ENCODE peak calls at places on chromosomes 2 and 18, in eight cellular contexts. One of them, this sample, is unnamed.

GRCh38 chr2:134917219-134917957 is 1.2 kb upstream of the CCNT2 start:
- DNase-seq in breast epithelium: no peak
- DNase-seq in GM12878: no peak
- DNase-seq in body of pancreas: peak; percentile 25
- DNase-seq in tibial artery: peak; percentile 23
- DNase-seq in CD8-positive, alpha-beta T cell: peak; percentile 53
- DNase-seq in IMR-90: no peak
- DNase-seq in BJ: no peak
- DNase-seq in this sample: peak; percentile 58

GRCh38 chr18:70004698-70005097 is 57.0 kb upstream of the CD226 start:
- DNase-seq in tibial artery: no peak
- DNase-seq in BJ: no peak
- DNase-seq in body of pancreas: no peak
- DNase-seq in GM12878: no peak
- DNase-seq in breast epithelium: no peak
- DNase-seq in IMR-90: peak; percentile 35
- DNase-seq in CD8-positive, alpha-beta T cell: no peak
- DNase-seq in this sample: no peak

GRCh38 chr18:33745396-33745795 is 167.4 kb downstream of the ASXL3 start:
- DNase-seq in IMR-90: no peak
- DNase-seq in tibial artery: no peak
- DNase-seq in BJ: no peak
- DNase-seq in body of pancreas: no peak
- DNase-seq in breast epithelium: no peak
- DNase-seq in GM12878: no peak
- DNase-seq in CD8-positive, alpha-beta T cell: no peak
- DNase-seq in this sample: no peak

GRCh38 chr2:205161156-205161555 is 521.1 kb upstream of the NRP2 start:
- DNase-seq in BJ: no peak
- DNase-seq in GM12878: no peak
- DNase-seq in CD8-positive, alpha-beta T cell: no peak
- DNase-seq in breast epithelium: no peak
- DNase-seq in body of pancreas: no peak
- DNase-seq in tibial artery: no peak
- DNase-seq in IMR-90: peak; percentile 26
- DNase-seq in this sample: no peak

GRCh38 chr18:23276456-23276855 is 141.2 kb downstream of the CABLES1 start:
- DNase-seq in GM12878: no peak
- DNase-seq in CD8-positive, alpha-beta T cell: no peak
- DNase-seq in tibial artery: no peak
- DNase-seq in body of pancreas: no peak
- DNase-seq in IMR-90: no peak
- DNase-seq in BJ: no peak
- DNase-seq in breast epithelium: no peak
- DNase-seq in this sample: no peak

GRCh38 chr2:20108655-20109396 is 57.4 kb upstream of the LAPTM4A start:
- DNase-seq in CD8-positive, alpha-beta T cell: no peak
- DNase-seq in BJ: no peak
- DNase-seq in breast epithelium: no peak
- DNase-seq in GM12878: no peak
- DNase-seq in body of pancreas: no peak
- DNase-seq in IMR-90: peak; percentile 85
- DNase-seq in tibial artery: no peak
- DNase-seq in this sample: no peak

GRCh38 chr18:13934676-13935075 is 19.3 kb upstream of the MC2R start:
- DNase-seq in tibial artery: no peak
- DNase-seq in CD8-positive, alpha-beta T cell: no peak
- DNase-seq in breast epithelium: no peak
- DNase-seq in body of pancreas: no peak
- DNase-seq in GM12878: no peak
- DNase-seq in BJ: no peak
- DNase-seq in IMR-90: no peak
- DNase-seq in this sample: no peak

GRCh38 chr2:177036754-177037153 is 175.8 kb upstream of the HNRNPA3 start:
- DNase-seq in body of pancreas: no peak
- DNase-seq in breast epithelium: no peak
- DNase-seq in tibial artery: no peak
- DNase-seq in CD8-positive, alpha-beta T cell: no peak
- DNase-seq in IMR-90: no peak
- DNase-seq in GM12878: no peak
- DNase-seq in BJ: no peak
- DNase-seq in this sample: no peak

GRCh38 chr2:51695531-51695930 is 663.6 kb upstream of the NRXN1 start:
- DNase-seq in BJ: no peak
- DNase-seq in IMR-90: peak; percentile 65
- DNase-seq in breast epithelium: no peak
- DNase-seq in CD8-positive, alpha-beta T cell: no peak
- DNase-seq in tibial artery: no peak
- DNase-seq in GM12878: no peak
- DNase-seq in body of pancreas: no peak
- DNase-seq in this sample: no peak

GRCh38 chr2:131146749-131147148 is 41.6 kb downstream of the PLEKHB2 start:
- DNase-seq in BJ: no peak
- DNase-seq in CD8-positive, alpha-beta T cell: no peak
- DNase-seq in body of pancreas: no peak
- DNase-seq in breast epithelium: no peak
- DNase-seq in GM12878: no peak
- DNase-seq in tibial artery: no peak
- DNase-seq in IMR-90: no peak
- DNase-seq in this sample: no peak

GRCh38 chr2:36287363-36288275 is 68.0 kb upstream of the CRIM1 start:
- DNase-seq in GM12878: no peak
- DNase-seq in BJ: no peak
- DNase-seq in body of pancreas: no peak
- DNase-seq in CD8-positive, alpha-beta T cell: no peak
- DNase-seq in IMR-90: peak; percentile 86
- DNase-seq in breast epithelium: no peak
- DNase-seq in tibial artery: no peak
- DNase-seq in this sample: no peak

GRCh38 chr2:110657721-110658305 is 20.1 kb downstream of the BUB1 start:
- DNase-seq in tibial artery: no peak
- DNase-seq in BJ: no peak
- DNase-seq in body of pancreas: peak; percentile 71
- DNase-seq in IMR-90: no peak
- DNase-seq in CD8-positive, alpha-beta T cell: no peak
- DNase-seq in breast epithelium: no peak
- DNase-seq in GM12878: no peak
- DNase-seq in this sample: no peak

GRCh38 chr2:227508001-227508400 is 36.0 kb downstream of the AGFG1 start:
- DNase-seq in IMR-90: no peak
- DNase-seq in CD8-positive, alpha-beta T cell: no peak
- DNase-seq in breast epithelium: no peak
- DNase-seq in GM12878: no peak
- DNase-seq in BJ: no peak
- DNase-seq in body of pancreas: no peak
- DNase-seq in tibial artery: no peak
- DNase-seq in this sample: no peak

DNA sequence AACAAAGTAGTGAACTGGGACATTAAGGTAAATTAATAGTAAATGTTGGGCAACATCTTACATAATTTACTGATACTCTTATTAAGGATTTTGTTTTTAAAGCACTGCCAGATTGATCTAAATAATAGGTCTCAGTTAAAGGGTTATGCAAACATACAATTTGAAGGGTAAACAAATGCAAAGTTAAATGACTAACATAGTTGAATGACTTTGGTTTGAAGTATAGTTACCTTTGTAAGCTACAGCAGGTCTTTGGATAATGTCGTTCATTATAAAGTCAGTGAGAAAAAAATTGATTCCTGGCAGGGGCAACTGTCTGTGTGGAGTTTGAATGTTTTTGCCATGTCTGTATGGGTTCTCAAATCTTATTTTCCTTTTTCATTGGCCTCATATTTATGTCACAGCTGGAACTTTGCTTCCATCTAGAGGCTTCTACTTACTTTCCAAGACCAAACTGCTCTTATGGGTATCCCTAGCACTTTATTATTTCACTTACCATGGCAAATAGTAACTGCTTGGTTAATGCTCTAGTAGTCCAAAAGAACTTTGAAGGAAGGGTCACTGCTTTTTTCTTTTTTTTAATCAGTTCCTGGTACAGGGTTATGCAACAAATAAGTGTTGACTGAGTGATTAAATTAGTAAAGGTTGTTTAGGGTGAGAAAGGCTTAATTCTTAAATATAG is 107.8 kb downstream of the NBEAL1 start:
- DNase-seq in GM12878: no peak
- DNase-seq in tibial artery: no peak
- DNase-seq in CD8-positive, alpha-beta T cell: no peak
- DNase-seq in body of pancreas: no peak
- DNase-seq in BJ: no peak
- DNase-seq in IMR-90: peak; percentile 6
- DNase-seq in breast epithelium: no peak
- DNase-seq in this sample: no peak
- TF ChIP-seq CTCF in GM12878: no peak
- TF ChIP-seq CTCF in tibial artery: no peak
- TF ChIP-seq CTCF in CD8-positive, alpha-beta T cell: no peak
- TF ChIP-seq CTCF in body of pancreas: peak; percentile 13
- TF ChIP-seq CTCF in BJ: no peak
- TF ChIP-seq CTCF in IMR-90: no peak
- TF ChIP-seq CTCF in breast epithelium: no peak
- TF ChIP-seq CTCF in this sample: peak; percentile 18

DNA sequence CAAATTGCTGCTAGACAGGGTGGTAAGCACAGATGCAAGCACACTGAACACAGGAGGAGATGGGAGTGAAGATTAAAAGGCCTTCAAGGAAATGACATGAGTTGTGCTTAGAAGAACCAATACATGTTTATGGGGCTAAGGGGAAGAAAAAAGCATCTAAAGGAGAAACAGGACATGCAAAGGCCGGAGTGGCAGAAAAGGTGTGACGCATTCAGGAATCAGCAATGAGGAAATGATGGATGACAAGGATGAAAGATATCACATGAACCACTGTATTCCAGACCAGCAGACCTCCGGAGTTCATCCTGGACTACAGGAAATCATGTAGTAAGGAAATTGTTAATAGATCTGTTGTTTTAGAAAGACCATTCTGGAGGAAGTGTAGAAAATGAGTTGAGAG is 42.8 kb downstream of the PPP4R1 start:
- DNase-seq in IMR-90: no peak
- DNase-seq in GM12878: no peak
- DNase-seq in BJ: no peak
- DNase-seq in CD8-positive, alpha-beta T cell: no peak
- DNase-seq in breast epithelium: no peak
- DNase-seq in tibial artery: no peak
- DNase-seq in body of pancreas: no peak
- DNase-seq in this sample: no peak
- H3K36me3 ChIP-seq in IMR-90: peaks cover 30% of the 10 kb centered on the region
- H3K36me3 ChIP-seq in GM12878: peaks cover 20% of the 10 kb centered on the region
- H3K36me3 ChIP-seq in BJ: peaks cover 11% of the 10 kb centered on the region
- H3K36me3 ChIP-seq in CD8-positive, alpha-beta T cell: peaks cover 4% of the 10 kb centered on the region
- H3K36me3 ChIP-seq in breast epithelium: no peaks in the 10 kb centered on the region
- H3K36me3 ChIP-seq in tibial artery: peaks cover 41% of the 10 kb centered on the region
- H3K36me3 ChIP-seq in body of pancreas: no peaks in the 10 kb centered on the region
- H3K36me3 ChIP-seq in this sample: no peaks in the 10 kb centered on the region

GRCh38 chr2:73359915-73360697 is 25.5 kb upstream of the ALMS1 start:
- DNase-seq in breast epithelium: no peak
- DNase-seq in body of pancreas: no peak
- DNase-seq in BJ: no peak
- DNase-seq in CD8-positive, alpha-beta T cell: no peak
- DNase-seq in tibial artery: no peak
- DNase-seq in IMR-90: no peak
- DNase-seq in GM12878: no peak
- DNase-seq in this sample: no peak
- TF ChIP-seq CTCF in breast epithelium: no peak
- TF ChIP-seq CTCF in body of pancreas: no peak
- TF ChIP-seq CTCF in BJ: peak; percentile 38
- TF ChIP-seq CTCF in CD8-positive, alpha-beta T cell: peak; percentile 22
- TF ChIP-seq CTCF in tibial artery: no peak
- TF ChIP-seq CTCF in IMR-90: peak; percentile 34
- TF ChIP-seq CTCF in GM12878: peak; percentile 31
- TF ChIP-seq CTCF in this sample: peak; percentile 10

GRCh38 chr2:71393216-71393615 is 60.1 kb upstream of the DYSF start:
- DNase-seq in breast epithelium: no peak
- DNase-seq in tibial artery: no peak
- DNase-seq in GM12878: no peak
- DNase-seq in IMR-90: no peak
- DNase-seq in BJ: no peak
- DNase-seq in CD8-positive, alpha-beta T cell: no peak
- DNase-seq in body of pancreas: no peak
- DNase-seq in this sample: no peak
- H3K36me3 ChIP-seq in breast epithelium: no peaks in the 10 kb centered on the region
- H3K36me3 ChIP-seq in tibial artery: peaks cover 89% of the 10 kb centered on the region
- H3K36me3 ChIP-seq in GM12878: peaks cover 30% of the 10 kb centered on the region
- H3K36me3 ChIP-seq in IMR-90: peaks cover 46% of the 10 kb centered on the region
- H3K36me3 ChIP-seq in BJ: peaks cover 19% of the 10 kb centered on the region
- H3K36me3 ChIP-seq in CD8-positive, alpha-beta T cell: peaks cover 23% of the 10 kb centered on the region
- H3K36me3 ChIP-seq in body of pancreas: no peaks in the 10 kb centered on the region
- H3K36me3 ChIP-seq in this sample: peaks cover 4% of the 10 kb centered on the region